ENCODE peak calls at places on chromosomes 5 and 9, in six cellular contexts. Q is AG10803, O is brain microvascular endothelial cell, X is PC-3, T is HepG2, A is body of pancreas. K is an unnamed sample.

GRCh38 chr5:138944527-138945322 is 69.6 kb upstream of the LRRTM2 start:
- DNase-seq in Q (no peak), O (no peak), X (no peak), T (no peak), A (no peak), K (no peak)

GRCh38 chr5:75446068-75446467 is 65.4 kb downstream of the CERT1 start:
- DNase-seq in Q (no peak), O (no peak), X (no peak), T (no peak), A (no peak), K (no peak)

GRCh38 chr9:97852001-97852398 is 1.0 kb upstream of the FOXE1 start:
- DNase-seq in Q (no peak), O (no peak), X (no peak), T (no peak), A (no peak), K (no peak)

GRCh38 chr5:37847978-37848425 is 8.2 kb upstream of the GDNF start:
- DNase-seq in Q (peak), O (peak), X (peak), T (peak), A (no peak), K (no peak)

GRCh38 chr5:151230048-151230680 is 6.3 kb upstream of the CCDC69 start:
- DNase-seq in Q (no peak), O (no peak), X (no peak), T (no peak), A (no peak), K (no peak)

GRCh38 chr5:33367396-33367795 is 73.4 kb upstream of the TARS1 start:
- DNase-seq in Q (peak), O (no peak), X (no peak), T (no peak), A (no peak), K (no peak)

GRCh38 chr9:134755221-134755907 is 113.8 kb downstream of the COL5A1 start:
- DNase-seq in Q (no peak), O (no peak), X (no peak), T (no peak), A (no peak), K (no peak)

GRCh38 chr5:159864885-159865622 is 51.2 kb upstream of the ADRA1B start:
- DNase-seq in Q (peak), O (no peak), X (no peak), T (no peak), A (no peak), K (peak)

GRCh38 chr9:10050016-10050415 is 562.8 kb downstream of the PTPRD start:
- DNase-seq in Q (no peak), O (peak), X (no peak), T (no peak), A (no peak), K (no peak)

GRCh38 chr9:114662081-114662989 is 4.7 kb upstream of the TEX53 start:
- DNase-seq in Q (no peak), O (peak), X (peak), T (peak), A (peak), K (no peak)

GRCh38 chr5:54083851-54084250 is 226.5 kb downstream of the ARL15 start:
- DNase-seq in Q (no peak), O (no peak), X (peak), T (no peak), A (no peak), K (no peak)

GRCh38 chr9:134659688-134660131 is 18.1 kb downstream of the COL5A1 start:
- DNase-seq in Q (no peak), O (no peak), X (no peak), T (no peak), A (no peak), K (no peak)

GRCh38 chr9:137411670-137412380 is 11.1 kb downstream of the EXD3 start:
- DNase-seq in Q (peak), O (peak), X (peak), T (no peak), A (peak), K (peak)

GRCh38 chr5:59596586-59597348 is 296.8 kb downstream of the PDE4D start:
- DNase-seq in Q (peak), O (no peak), X (peak), T (no peak), A (no peak), K (no peak)

GRCh38 chr5:31733365-31733764 is 94.4 kb downstream of the PDZD2 start:
- DNase-seq in Q (no peak), O (no peak), X (peak), T (no peak), A (no peak), K (no peak)

GRCh38 chr9:19087601-19088000 is 15.1 kb downstream of the HAUS6 start:
- DNase-seq in Q (no peak), O (peak), X (peak), T (peak), A (no peak), K (no peak)

GRCh38 chr5:94433393-94434149 is 184.8 kb downstream of the KIAA0825 start:
- DNase-seq in Q (peak), O (peak), X (peak), T (peak), A (peak), K (peak)

GRCh38 chr5:172985596-172985995 is 2.0 kb downstream of the ATP6V0E1 start:
- DNase-seq in Q (no peak), O (no peak), X (peak), T (no peak), A (no peak), K (no peak)

GRCh38 chr5:166185232-166185631 is 2106.2 kb upstream of the WWC1 start:
- DNase-seq in Q (no peak), O (no peak), X (no peak), T (no peak), A (no peak), K (no peak)

GRCh38 chr5:39080597-39081204 is 6.5 kb upstream of the RICTOR start:
- DNase-seq in Q (peak), O (peak), X (peak), T (peak), A (peak), K (peak)

GRCh38 chr9:120868676-120869359 is 8.2 kb downstream of the PHF19 start:
- DNase-seq in Q (peak), O (peak), X (peak), T (no peak), A (peak), K (peak)
- H3K4me3 ChIP-seq in Q (peak), O (peak), X (peak), T (no peak), A (no peak), K (peak)

DNA sequence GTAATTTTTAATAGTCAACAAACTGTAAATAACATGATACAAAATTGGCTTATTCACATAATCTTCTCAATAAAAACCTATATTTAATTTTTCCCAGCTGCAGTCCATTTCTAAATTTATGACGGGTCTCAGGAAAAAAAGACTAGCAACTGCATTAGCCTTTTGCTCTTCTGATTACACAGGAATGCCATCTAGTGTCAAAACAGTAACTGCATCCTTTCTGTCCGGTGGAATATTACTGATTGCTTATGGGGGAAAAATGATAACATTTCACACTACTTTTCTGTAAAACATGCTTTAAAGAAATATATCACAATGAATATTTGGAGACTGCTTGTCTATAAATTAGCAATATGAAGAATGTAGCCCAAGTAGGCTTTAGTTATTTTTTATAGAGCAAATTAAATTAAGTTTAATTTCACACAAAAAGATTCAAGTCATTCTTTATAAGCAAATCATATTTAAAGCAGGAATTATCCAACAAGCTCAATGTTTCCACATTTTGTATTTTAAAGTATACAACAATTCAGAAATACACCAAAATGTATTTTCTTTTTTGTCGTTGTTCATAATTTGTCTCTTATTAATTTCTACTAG is 534.7 kb downstream of the CDH10 start:
- DNase-seq in Q (peak), O (no peak), X (peak), T (peak), A (no peak), K (no peak)
- TF ChIP-seq CTCF in Q (peak), O (peak), X (peak), T (peak), A (peak), K (no peak)

GRCh38 chr5:125199968-125200841 is 453.8 kb upstream of the ZNF608 start:
- DNase-seq in Q (no peak), O (no peak), X (no peak), T (no peak), A (peak), K (no peak)
- H3K4me3 ChIP-seq in Q (peak), O (peak), X (no peak), T (no peak), A (no peak), K (no peak)

GRCh38 chr9:117218951-117219350 is 195.9 kb downstream of the ASTN2 start:
- DNase-seq in Q (no peak), O (no peak), X (no peak), T (no peak), A (no peak), K (no peak)
- TF ChIP-seq CTCF in Q (no peak), O (no peak), X (no peak), T (no peak), A (no peak), K (no peak)

GRCh38 chr9:100167912-100168775 is 69.1 kb downstream of the INVS start:
- DNase-seq in Q (no peak), O (peak), X (no peak), T (no peak), A (no peak), K (no peak)
- H3K4me3 ChIP-seq in Q (no peak), O (no peak), X (no peak), T (no peak), A (no peak), K (no peak)

GRCh38 chr9:93121316-93122241 is 12.5 kb downstream of the NINJ1 start:
- DNase-seq in Q (no peak), O (no peak), X (no peak), T (no peak), A (peak), K (no peak)

GRCh38 chr9:93120846-93121315 is 13.2 kb downstream of the NINJ1 start:
- DNase-seq in Q (no peak), O (no peak), X (no peak), T (no peak), A (no peak), K (no peak)

GRCh38 chr9:93119703-93119952 is 14.4 kb downstream of the NINJ1 start:
- DNase-seq in Q (no peak), O (no peak), X (no peak), T (no peak), A (no peak), K (no peak)

GRCh38 chr9:93118863-93119702 is 15.0 kb downstream of the NINJ1 start:
- DNase-seq in Q (no peak), O (no peak), X (no peak), T (no peak), A (peak), K (no peak)

DNA sequence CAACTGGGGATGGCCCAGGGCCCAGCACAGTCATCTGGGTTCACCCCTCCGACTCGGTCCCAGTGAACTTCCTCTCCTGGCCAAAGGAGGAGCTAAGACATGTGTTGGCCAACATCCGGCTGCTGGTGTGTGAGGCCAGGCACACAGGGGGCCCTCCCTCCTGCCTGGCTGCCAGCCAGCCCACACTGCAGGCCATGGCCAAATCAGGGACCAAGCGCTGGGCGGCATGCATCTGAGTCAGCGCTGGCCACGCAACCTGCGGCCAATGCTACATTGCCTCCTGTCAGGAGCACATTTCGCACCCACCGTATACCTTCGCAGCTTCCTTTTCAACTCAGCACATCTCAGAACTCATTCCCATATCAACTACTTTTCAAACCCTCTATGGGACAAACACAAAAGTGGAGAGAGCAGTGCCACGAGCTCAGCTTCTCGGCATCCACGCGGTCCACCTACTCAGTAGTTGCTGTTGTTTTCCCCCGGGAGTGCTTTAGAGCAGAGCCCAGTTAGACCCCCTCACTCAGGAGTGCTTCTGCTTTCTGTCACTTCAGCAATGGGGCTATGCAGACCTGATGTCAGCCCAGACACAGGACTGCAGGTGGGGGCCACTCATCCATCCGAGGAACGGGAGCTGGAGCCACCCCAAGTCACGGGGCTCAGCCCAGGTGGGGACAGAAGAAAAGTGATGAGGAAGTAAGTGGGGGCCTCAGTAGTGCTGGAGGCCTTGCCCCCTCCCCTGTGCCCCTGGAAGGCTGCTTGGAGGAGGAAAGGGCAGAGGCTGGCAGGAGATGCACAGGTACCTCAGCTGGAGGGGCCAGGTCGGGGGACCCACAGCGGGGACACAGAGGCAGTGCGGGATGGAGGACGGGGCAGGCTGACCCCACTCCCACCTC is 13.9 kb downstream of the NINJ1 start:
- DNase-seq in Q (peak), O (peak), X (peak), T (peak), A (peak), K (peak)
- TF ChIP-seq CTCF in Q (peak), O (peak), X (peak), T (peak), A (peak), K (peak)

GRCh38 chr5:67266654-67267350 is 70.2 kb upstream of the CD180 start:
- DNase-seq in Q (no peak), O (no peak), X (no peak), T (no peak), A (no peak), K (no peak)

GRCh38 chr5:67265951-67266350 is 69.4 kb upstream of the CD180 start:
- DNase-seq in Q (no peak), O (no peak), X (no peak), T (no peak), A (no peak), K (no peak)

GRCh38 chr5:67272453-67273130 is 76.0 kb upstream of the CD180 start:
- DNase-seq in Q (peak), O (no peak), X (no peak), T (no peak), A (no peak), K (no peak)

GRCh38 chr5:67267522-67268232 is 71.1 kb upstream of the CD180 start:
- DNase-seq in Q (no peak), O (no peak), X (no peak), T (no peak), A (peak), K (no peak)

GRCh38 chr5:67268233-67269011 is 71.8 kb upstream of the CD180 start:
- DNase-seq in Q (peak), O (peak), X (peak), T (peak), A (peak), K (peak)
- H3K4me3 ChIP-seq in Q (peak), O (peak), X (no peak), T (peak), A (no peak), K (peak)